ENCODE peak calls at places on chromosomes 3 and 15, in six cellular contexts. X is Peyer's patch; E is uterus; L is IMR-90; K is upper lobe of left lung; Z is CD4-positive, alpha-beta T cell. V is an unnamed sample.

GRCh38 chr3:60855250-60855649 is 396.0 kb downstream of the FHIT start:
- DNase-seq in X (no peak), E (no peak), L (no peak), K (peak; percentile 34), Z (no peak), V (no peak)

GRCh38 chr15:48992545-48992944 is 28.8 kb upstream of the SHC4 start:
- DNase-seq in X (no peak), E (no peak), L (no peak), K (no peak), Z (no peak), V (no peak)

GRCh38 chr3:111012388-111013248 is 59.0 kb upstream of the NECTIN3 start:
- DNase-seq in X (no peak), E (no peak), L (no peak), K (no peak), Z (no peak), V (no peak)

GRCh38 chr3:169701457-169701856 is 37.9 kb upstream of the MECOM start:
- DNase-seq in X (no peak), E (no peak), L (no peak), K (no peak), Z (no peak), V (no peak)

GRCh38 chr3:119311191-119311925 is 17.2 kb downstream of the ARHGAP31 start:
- DNase-seq in X (no peak), E (no peak), L (peak; percentile 89), K (no peak), Z (no peak), V (no peak)

GRCh38 chr15:74200871-74201419 is 1.6 kb downstream of the STRA6 start:
- DNase-seq in X (no peak), E (peak; percentile 66), L (peak; percentile 52), K (no peak), Z (no peak), V (no peak)

GRCh38 chr15:54850101-54850500 is 346.6 kb downstream of the RSL24D1 start:
- DNase-seq in X (no peak), E (no peak), L (no peak), K (no peak), Z (no peak), V (no peak)

GRCh38 chr15:85318048-85318731 is 62.2 kb upstream of the AKAP13 start:
- DNase-seq in X (no peak), E (no peak), L (peak; percentile 98), K (peak; percentile 45), Z (no peak), V (no peak)

GRCh38 chr3:185813205-185813604 is 11.6 kb downstream of the IGF2BP2 start:
- DNase-seq in X (no peak), E (no peak), L (peak; percentile 53), K (no peak), Z (no peak), V (no peak)

GRCh38 chr3:196569003-196569516 is 600 bp downstream of the FBXO45 start:
- DNase-seq in X (peak; percentile 47), E (peak; percentile 20), L (peak; percentile 26), K (peak; percentile 42), Z (peak; percentile 25), V (peak; percentile 42)

GRCh38 chr15:82911458-82911857 is 41.1 kb downstream of the HOMER2 start:
- DNase-seq in X (no peak), E (no peak), L (no peak), K (no peak), Z (no peak), V (no peak)

GRCh38 chr15:39888809-39889208 is 31.3 kb downstream of the GPR176 start:
- DNase-seq in X (no peak), E (no peak), L (no peak), K (no peak), Z (no peak), V (no peak)
- TF ChIP-seq CTCF in X (no peak), E (no peak), L (no peak), K (no peak), Z (no peak), V (no peak)

DNA sequence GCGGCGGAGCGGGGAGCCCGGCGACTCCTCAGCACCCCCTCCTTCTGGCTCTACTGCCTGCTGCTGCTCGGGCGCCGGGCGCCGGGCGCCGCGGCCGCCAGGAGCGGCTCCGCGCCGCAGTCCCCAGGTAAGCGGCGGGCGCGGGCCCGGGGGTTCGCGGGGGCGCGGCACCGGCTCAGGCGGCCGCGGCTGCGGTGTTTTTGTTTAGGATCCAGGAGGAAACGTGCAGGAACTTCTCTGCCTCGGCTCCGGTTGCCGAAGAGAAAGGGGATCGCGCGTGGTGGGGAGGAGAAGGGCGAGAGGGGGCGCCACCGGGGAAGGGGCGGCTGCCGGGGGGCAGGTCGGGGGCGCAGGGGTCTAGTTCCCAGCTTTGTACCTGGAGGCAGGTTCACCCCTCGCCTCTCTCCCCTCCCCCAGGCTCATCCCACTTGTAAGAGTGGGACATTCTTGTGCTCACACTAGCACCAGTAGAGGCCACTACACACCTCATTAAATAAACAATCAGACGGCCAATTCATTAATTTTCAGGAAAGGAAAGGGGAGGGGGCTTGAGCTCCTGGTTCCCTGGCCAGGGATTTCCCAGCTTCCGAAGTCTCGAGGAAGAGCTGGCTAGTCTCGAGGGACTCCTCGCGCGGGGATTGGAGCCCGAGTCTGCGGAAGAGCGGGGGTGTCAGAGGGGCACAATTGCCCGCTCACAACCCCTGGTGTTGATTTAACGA is 575 bp downstream of the NEO1 start:
- DNase-seq in X (peak; percentile 58), E (peak; percentile 56), L (peak; percentile 38), K (peak; percentile 36), Z (peak; percentile 4), V (peak; percentile 59)
- TF ChIP-seq CTCF in X (peak; percentile 33), E (peak; percentile 40), L (no peak), K (peak; percentile 9), Z (peak; percentile 39), V (peak; percentile 45)

GRCh38 chr3:58236527-58237237 is 910 bp upstream of the ABHD6 start:
- DNase-seq in X (no peak), E (no peak), L (no peak), K (no peak), Z (no peak), V (no peak)

GRCh38 chr3:58238830-58239229 is 1.2 kb downstream of the ABHD6 start:
- DNase-seq in X (no peak), E (no peak), L (no peak), K (no peak), Z (no peak), V (no peak)

GRCh38 chr3:58235970-58236369 is 1.6 kb upstream of the ABHD6 start:
- DNase-seq in X (no peak), E (no peak), L (no peak), K (no peak), Z (no peak), V (no peak)

GRCh38 chr3:58237940-58238681 is 519 bp downstream of the ABHD6 start:
- DNase-seq in X (peak; percentile 72), E (peak; percentile 65), L (peak; percentile 21), K (peak; percentile 50), Z (peak; percentile 13), V (peak; percentile 32)

GRCh38 chr3:58237238-58237939 is at the start of gene ABHD6:
- DNase-seq in X (peak; percentile 78), E (peak; percentile 72), L (peak; percentile 58), K (peak; percentile 71), Z (peak; percentile 79), V (peak; percentile 69)
- TF ChIP-seq CTCF in X (peak; percentile 22), E (peak; percentile 61), L (peak; percentile 51), K (peak; percentile 39), Z (peak; percentile 16), V (peak; percentile 10)

GRCh38 chr15:92277776-92278175 is 115.9 kb upstream of the ST8SIA2 start:
- DNase-seq in X (no peak), E (no peak), L (no peak), K (peak; percentile 65), Z (no peak), V (no peak)
- TF ChIP-seq CTCF in X (no peak), E (no peak), L (no peak), K (no peak), Z (no peak), V (peak; percentile 28)

V was measured in progenitor cell of endocrine pancreas.